ENCODE peak calls at places on chromosomes 16 and 17, in ten cellular contexts. One of them, this sample, is unnamed.

GRCh38 chr17:46020023-46020735 is 21.1 kb downstream of the STH start:
- ATAC-seq in A549: no peak
- ATAC-seq in HepG2: no peak
- ATAC-seq in K562: no peak
- ATAC-seq in activated CD8-positive, alpha-beta T cell treated with anti-CD3 and anti-CD28 coated beads, Interleukin-2, amount 10 ng/mL, durations not matched to agents 7 days and 5 days: peak
- ATAC-seq in activated CD4-positive, alpha-beta T cell treated with anti-CD3 and anti-CD28 coated beads for 36 hours: peak
- ATAC-seq in heart right ventricle: no peak
- ATAC-seq in body of pancreas: no peak
- ATAC-seq in SK-N-SH treated with all-trans-retinoic acid at 6 μM for 48 hours: no peak
- ATAC-seq in left cardiac atrium: peak
- ATAC-seq in this sample: peak

GRCh38 chr16:28255838-28256237 is 36.5 kb upstream of the SBK1 start:
- ATAC-seq in A549: no peak
- ATAC-seq in HepG2: no peak
- ATAC-seq in K562: no peak
- ATAC-seq in activated CD8-positive, alpha-beta T cell treated with anti-CD3 and anti-CD28 coated beads, Interleukin-2, amount 10 ng/mL, durations not matched to agents 7 days and 5 days: no peak
- ATAC-seq in activated CD4-positive, alpha-beta T cell treated with anti-CD3 and anti-CD28 coated beads for 36 hours: no peak
- ATAC-seq in heart right ventricle: no peak
- ATAC-seq in body of pancreas: no peak
- ATAC-seq in SK-N-SH treated with all-trans-retinoic acid at 6 μM for 48 hours: no peak
- ATAC-seq in left cardiac atrium: no peak
- ATAC-seq in this sample: no peak

GRCh38 chr17:42163113-42163512 is 8.3 kb upstream of the RAB5C start:
- ATAC-seq in A549: peak
- ATAC-seq in HepG2: peak
- ATAC-seq in K562: peak
- ATAC-seq in activated CD8-positive, alpha-beta T cell treated with anti-CD3 and anti-CD28 coated beads, Interleukin-2, amount 10 ng/mL, durations not matched to agents 7 days and 5 days: peak
- ATAC-seq in activated CD4-positive, alpha-beta T cell treated with anti-CD3 and anti-CD28 coated beads for 36 hours: peak
- ATAC-seq in heart right ventricle: no peak
- ATAC-seq in body of pancreas: no peak
- ATAC-seq in SK-N-SH treated with all-trans-retinoic acid at 6 μM for 48 hours: peak
- ATAC-seq in left cardiac atrium: no peak
- ATAC-seq in this sample: no peak

GRCh38 chr17:28228109-28228840 is 90.7 kb upstream of the TMEM97 start:
- ATAC-seq in A549: peak
- ATAC-seq in HepG2: peak
- ATAC-seq in K562: peak
- ATAC-seq in activated CD8-positive, alpha-beta T cell treated with anti-CD3 and anti-CD28 coated beads, Interleukin-2, amount 10 ng/mL, durations not matched to agents 7 days and 5 days: no peak
- ATAC-seq in activated CD4-positive, alpha-beta T cell treated with anti-CD3 and anti-CD28 coated beads for 36 hours: peak
- ATAC-seq in heart right ventricle: peak
- ATAC-seq in body of pancreas: peak
- ATAC-seq in SK-N-SH treated with all-trans-retinoic acid at 6 μM for 48 hours: peak
- ATAC-seq in left cardiac atrium: peak
- ATAC-seq in this sample: no peak

GRCh38 chr17:47119746-47120520 is 69.2 kb downstream of the CDC27 start:
- ATAC-seq in A549: no peak
- ATAC-seq in HepG2: no peak
- ATAC-seq in K562: no peak
- ATAC-seq in activated CD8-positive, alpha-beta T cell treated with anti-CD3 and anti-CD28 coated beads, Interleukin-2, amount 10 ng/mL, durations not matched to agents 7 days and 5 days: no peak
- ATAC-seq in activated CD4-positive, alpha-beta T cell treated with anti-CD3 and anti-CD28 coated beads for 36 hours: peak
- ATAC-seq in heart right ventricle: no peak
- ATAC-seq in body of pancreas: no peak
- ATAC-seq in SK-N-SH treated with all-trans-retinoic acid at 6 μM for 48 hours: peak
- ATAC-seq in left cardiac atrium: no peak
- ATAC-seq in this sample: peak

GRCh38 chr16:2691491-2692248 is 9.3 kb downstream of the KCTD5 start:
- ATAC-seq in A549: no peak
- ATAC-seq in HepG2: no peak
- ATAC-seq in K562: no peak
- ATAC-seq in activated CD8-positive, alpha-beta T cell treated with anti-CD3 and anti-CD28 coated beads, Interleukin-2, amount 10 ng/mL, durations not matched to agents 7 days and 5 days: no peak
- ATAC-seq in activated CD4-positive, alpha-beta T cell treated with anti-CD3 and anti-CD28 coated beads for 36 hours: no peak
- ATAC-seq in heart right ventricle: peak
- ATAC-seq in body of pancreas: peak
- ATAC-seq in SK-N-SH treated with all-trans-retinoic acid at 6 μM for 48 hours: no peak
- ATAC-seq in left cardiac atrium: peak
- ATAC-seq in this sample: no peak

GRCh38 chr17:68197997-68198930 is 49.6 kb upstream of the AMZ2 start:
- ATAC-seq in A549: peak
- ATAC-seq in HepG2: no peak
- ATAC-seq in K562: no peak
- ATAC-seq in activated CD8-positive, alpha-beta T cell treated with anti-CD3 and anti-CD28 coated beads, Interleukin-2, amount 10 ng/mL, durations not matched to agents 7 days and 5 days: no peak
- ATAC-seq in activated CD4-positive, alpha-beta T cell treated with anti-CD3 and anti-CD28 coated beads for 36 hours: no peak
- ATAC-seq in heart right ventricle: peak
- ATAC-seq in body of pancreas: no peak
- ATAC-seq in SK-N-SH treated with all-trans-retinoic acid at 6 μM for 48 hours: no peak
- ATAC-seq in left cardiac atrium: no peak
- ATAC-seq in this sample: no peak

GRCh38 chr16:3983081-3983520 is 102.6 kb upstream of the CREBBP start:
- ATAC-seq in A549: peak
- ATAC-seq in HepG2: peak
- ATAC-seq in K562: peak
- ATAC-seq in activated CD8-positive, alpha-beta T cell treated with anti-CD3 and anti-CD28 coated beads, Interleukin-2, amount 10 ng/mL, durations not matched to agents 7 days and 5 days: peak
- ATAC-seq in activated CD4-positive, alpha-beta T cell treated with anti-CD3 and anti-CD28 coated beads for 36 hours: peak
- ATAC-seq in heart right ventricle: peak
- ATAC-seq in body of pancreas: peak
- ATAC-seq in SK-N-SH treated with all-trans-retinoic acid at 6 μM for 48 hours: peak
- ATAC-seq in left cardiac atrium: peak
- ATAC-seq in this sample: peak

GRCh38 chr16:71352466-71352865 is 6.1 kb upstream of the CALB2 start:
- ATAC-seq in A549: no peak
- ATAC-seq in HepG2: no peak
- ATAC-seq in K562: no peak
- ATAC-seq in activated CD8-positive, alpha-beta T cell treated with anti-CD3 and anti-CD28 coated beads, Interleukin-2, amount 10 ng/mL, durations not matched to agents 7 days and 5 days: no peak
- ATAC-seq in activated CD4-positive, alpha-beta T cell treated with anti-CD3 and anti-CD28 coated beads for 36 hours: no peak
- ATAC-seq in heart right ventricle: no peak
- ATAC-seq in body of pancreas: no peak
- ATAC-seq in SK-N-SH treated with all-trans-retinoic acid at 6 μM for 48 hours: no peak
- ATAC-seq in left cardiac atrium: no peak
- ATAC-seq in this sample: no peak

GRCh38 chr17:27993723-27994310 is 48.7 kb upstream of the NLK start:
- ATAC-seq in A549: no peak
- ATAC-seq in HepG2: no peak
- ATAC-seq in K562: peak
- ATAC-seq in activated CD8-positive, alpha-beta T cell treated with anti-CD3 and anti-CD28 coated beads, Interleukin-2, amount 10 ng/mL, durations not matched to agents 7 days and 5 days: no peak
- ATAC-seq in activated CD4-positive, alpha-beta T cell treated with anti-CD3 and anti-CD28 coated beads for 36 hours: no peak
- ATAC-seq in heart right ventricle: no peak
- ATAC-seq in body of pancreas: no peak
- ATAC-seq in SK-N-SH treated with all-trans-retinoic acid at 6 μM for 48 hours: no peak
- ATAC-seq in left cardiac atrium: no peak
- ATAC-seq in this sample: no peak

GRCh38 chr17:50269477-50270429 is 4.5 kb upstream of the TMEM92 start:
- ATAC-seq in A549: peak
- ATAC-seq in HepG2: peak
- ATAC-seq in K562: peak
- ATAC-seq in activated CD8-positive, alpha-beta T cell treated with anti-CD3 and anti-CD28 coated beads, Interleukin-2, amount 10 ng/mL, durations not matched to agents 7 days and 5 days: peak
- ATAC-seq in activated CD4-positive, alpha-beta T cell treated with anti-CD3 and anti-CD28 coated beads for 36 hours: peak
- ATAC-seq in heart right ventricle: peak
- ATAC-seq in body of pancreas: peak
- ATAC-seq in SK-N-SH treated with all-trans-retinoic acid at 6 μM for 48 hours: peak
- ATAC-seq in left cardiac atrium: peak
- ATAC-seq in this sample: peak

GRCh38 chr16:49641250-49641649 is 214.7 kb downstream of the ZNF423 start:
- ATAC-seq in A549: no peak
- ATAC-seq in HepG2: no peak
- ATAC-seq in K562: no peak
- ATAC-seq in activated CD8-positive, alpha-beta T cell treated with anti-CD3 and anti-CD28 coated beads, Interleukin-2, amount 10 ng/mL, durations not matched to agents 7 days and 5 days: no peak
- ATAC-seq in activated CD4-positive, alpha-beta T cell treated with anti-CD3 and anti-CD28 coated beads for 36 hours: no peak
- ATAC-seq in heart right ventricle: no peak
- ATAC-seq in body of pancreas: no peak
- ATAC-seq in SK-N-SH treated with all-trans-retinoic acid at 6 μM for 48 hours: no peak
- ATAC-seq in left cardiac atrium: no peak
- ATAC-seq in this sample: no peak

GRCh38 chr16:2785101-2785991 is 2.0 kb downstream of the PRSS33 start:
- ATAC-seq in A549: peak
- ATAC-seq in HepG2: peak
- ATAC-seq in K562: peak
- ATAC-seq in activated CD8-positive, alpha-beta T cell treated with anti-CD3 and anti-CD28 coated beads, Interleukin-2, amount 10 ng/mL, durations not matched to agents 7 days and 5 days: peak
- ATAC-seq in activated CD4-positive, alpha-beta T cell treated with anti-CD3 and anti-CD28 coated beads for 36 hours: peak
- ATAC-seq in heart right ventricle: peak
- ATAC-seq in body of pancreas: peak
- ATAC-seq in SK-N-SH treated with all-trans-retinoic acid at 6 μM for 48 hours: no peak
- ATAC-seq in left cardiac atrium: peak
- ATAC-seq in this sample: peak

GRCh38 chr16:27406729-27407128 is 4.8 kb downstream of the IL21R start:
- ATAC-seq in A549: no peak
- ATAC-seq in HepG2: no peak
- ATAC-seq in K562: no peak
- ATAC-seq in activated CD8-positive, alpha-beta T cell treated with anti-CD3 and anti-CD28 coated beads, Interleukin-2, amount 10 ng/mL, durations not matched to agents 7 days and 5 days: no peak
- ATAC-seq in activated CD4-positive, alpha-beta T cell treated with anti-CD3 and anti-CD28 coated beads for 36 hours: peak
- ATAC-seq in heart right ventricle: no peak
- ATAC-seq in body of pancreas: no peak
- ATAC-seq in SK-N-SH treated with all-trans-retinoic acid at 6 μM for 48 hours: no peak
- ATAC-seq in left cardiac atrium: no peak
- ATAC-seq in this sample: no peak

GRCh38 chr16:28902909-28903308 is 22.1 kb downstream of the RABEP2 start:
- ATAC-seq in A549: peak
- ATAC-seq in HepG2: peak
- ATAC-seq in K562: no peak
- ATAC-seq in activated CD8-positive, alpha-beta T cell treated with anti-CD3 and anti-CD28 coated beads, Interleukin-2, amount 10 ng/mL, durations not matched to agents 7 days and 5 days: no peak
- ATAC-seq in activated CD4-positive, alpha-beta T cell treated with anti-CD3 and anti-CD28 coated beads for 36 hours: no peak
- ATAC-seq in heart right ventricle: no peak
- ATAC-seq in body of pancreas: no peak
- ATAC-seq in SK-N-SH treated with all-trans-retinoic acid at 6 μM for 48 hours: peak
- ATAC-seq in left cardiac atrium: peak
- ATAC-seq in this sample: peak

GRCh38 chr17:81794074-81794476 is 9.9 kb upstream of the GCGR start:
- ATAC-seq in A549: no peak
- ATAC-seq in HepG2: peak
- ATAC-seq in K562: no peak
- ATAC-seq in activated CD8-positive, alpha-beta T cell treated with anti-CD3 and anti-CD28 coated beads, Interleukin-2, amount 10 ng/mL, durations not matched to agents 7 days and 5 days: no peak
- ATAC-seq in activated CD4-positive, alpha-beta T cell treated with anti-CD3 and anti-CD28 coated beads for 36 hours: no peak
- ATAC-seq in heart right ventricle: no peak
- ATAC-seq in body of pancreas: no peak
- ATAC-seq in SK-N-SH treated with all-trans-retinoic acid at 6 μM for 48 hours: no peak
- ATAC-seq in left cardiac atrium: no peak
- ATAC-seq in this sample: no peak

GRCh38 chr17:43892672-43892975 is 14.7 kb downstream of the MPP2 start:
- ATAC-seq in A549: no peak
- ATAC-seq in HepG2: no peak
- ATAC-seq in K562: no peak
- ATAC-seq in activated CD8-positive, alpha-beta T cell treated with anti-CD3 and anti-CD28 coated beads, Interleukin-2, amount 10 ng/mL, durations not matched to agents 7 days and 5 days: no peak
- ATAC-seq in activated CD4-positive, alpha-beta T cell treated with anti-CD3 and anti-CD28 coated beads for 36 hours: no peak
- ATAC-seq in heart right ventricle: no peak
- ATAC-seq in body of pancreas: no peak
- ATAC-seq in SK-N-SH treated with all-trans-retinoic acid at 6 μM for 48 hours: no peak
- ATAC-seq in left cardiac atrium: no peak
- ATAC-seq in this sample: no peak

GRCh38 chr17:19508327-19508867 is 25.3 kb upstream of the SLC47A1 start:
- ATAC-seq in A549: peak
- ATAC-seq in HepG2: peak
- ATAC-seq in K562: peak
- ATAC-seq in activated CD8-positive, alpha-beta T cell treated with anti-CD3 and anti-CD28 coated beads, Interleukin-2, amount 10 ng/mL, durations not matched to agents 7 days and 5 days: peak
- ATAC-seq in activated CD4-positive, alpha-beta T cell treated with anti-CD3 and anti-CD28 coated beads for 36 hours: peak
- ATAC-seq in heart right ventricle: peak
- ATAC-seq in body of pancreas: peak
- ATAC-seq in SK-N-SH treated with all-trans-retinoic acid at 6 μM for 48 hours: peak
- ATAC-seq in left cardiac atrium: peak
- ATAC-seq in this sample: peak

GRCh38 chr17:41654134-41654907 is 29.9 kb upstream of the KRT17 start:
- ATAC-seq in A549: peak
- ATAC-seq in HepG2: no peak
- ATAC-seq in K562: no peak
- ATAC-seq in activated CD8-positive, alpha-beta T cell treated with anti-CD3 and anti-CD28 coated beads, Interleukin-2, amount 10 ng/mL, durations not matched to agents 7 days and 5 days: no peak
- ATAC-seq in activated CD4-positive, alpha-beta T cell treated with anti-CD3 and anti-CD28 coated beads for 36 hours: no peak
- ATAC-seq in heart right ventricle: no peak
- ATAC-seq in body of pancreas: peak
- ATAC-seq in SK-N-SH treated with all-trans-retinoic acid at 6 μM for 48 hours: no peak
- ATAC-seq in left cardiac atrium: peak
- ATAC-seq in this sample: no peak

GRCh38 chr17:75774988-75775668 is 9.5 kb upstream of the UNK start:
- ATAC-seq in A549: peak
- ATAC-seq in HepG2: peak
- ATAC-seq in K562: peak
- ATAC-seq in activated CD8-positive, alpha-beta T cell treated with anti-CD3 and anti-CD28 coated beads, Interleukin-2, amount 10 ng/mL, durations not matched to agents 7 days and 5 days: no peak
- ATAC-seq in activated CD4-positive, alpha-beta T cell treated with anti-CD3 and anti-CD28 coated beads for 36 hours: no peak
- ATAC-seq in heart right ventricle: no peak
- ATAC-seq in body of pancreas: no peak
- ATAC-seq in SK-N-SH treated with all-trans-retinoic acid at 6 μM for 48 hours: peak
- ATAC-seq in left cardiac atrium: no peak
- ATAC-seq in this sample: no peak

GRCh38 chr16:68227850-68228553 is 7.9 kb downstream of the ESRP2 start:
- ATAC-seq in A549: peak
- ATAC-seq in HepG2: no peak
- ATAC-seq in K562: no peak
- ATAC-seq in activated CD8-positive, alpha-beta T cell treated with anti-CD3 and anti-CD28 coated beads, Interleukin-2, amount 10 ng/mL, durations not matched to agents 7 days and 5 days: no peak
- ATAC-seq in activated CD4-positive, alpha-beta T cell treated with anti-CD3 and anti-CD28 coated beads for 36 hours: no peak
- ATAC-seq in heart right ventricle: no peak
- ATAC-seq in body of pancreas: peak
- ATAC-seq in SK-N-SH treated with all-trans-retinoic acid at 6 μM for 48 hours: no peak
- ATAC-seq in left cardiac atrium: no peak
- ATAC-seq in this sample: no peak

GRCh38 chr17:82439829-82440365 is 10.7 kb downstream of the CYBC1 start:
- ATAC-seq in A549: no peak
- ATAC-seq in HepG2: no peak
- ATAC-seq in K562: no peak
- ATAC-seq in activated CD8-positive, alpha-beta T cell treated with anti-CD3 and anti-CD28 coated beads, Interleukin-2, amount 10 ng/mL, durations not matched to agents 7 days and 5 days: no peak
- ATAC-seq in activated CD4-positive, alpha-beta T cell treated with anti-CD3 and anti-CD28 coated beads for 36 hours: no peak
- ATAC-seq in heart right ventricle: no peak
- ATAC-seq in body of pancreas: no peak
- ATAC-seq in SK-N-SH treated with all-trans-retinoic acid at 6 μM for 48 hours: no peak
- ATAC-seq in left cardiac atrium: no peak
- ATAC-seq in this sample: no peak

GRCh38 chr16:88376835-88377726 is 5.7 kb upstream of the ZNF469 start:
- ATAC-seq in A549: peak
- ATAC-seq in HepG2: no peak
- ATAC-seq in K562: no peak
- ATAC-seq in activated CD8-positive, alpha-beta T cell treated with anti-CD3 and anti-CD28 coated beads, Interleukin-2, amount 10 ng/mL, durations not matched to agents 7 days and 5 days: no peak
- ATAC-seq in activated CD4-positive, alpha-beta T cell treated with anti-CD3 and anti-CD28 coated beads for 36 hours: no peak
- ATAC-seq in heart right ventricle: peak
- ATAC-seq in body of pancreas: no peak
- ATAC-seq in SK-N-SH treated with all-trans-retinoic acid at 6 μM for 48 hours: peak
- ATAC-seq in left cardiac atrium: peak
- ATAC-seq in this sample: no peak

GRCh38 chr17:42519546-42520444 is 16.2 kb upstream of the NAGLU start:
- ATAC-seq in A549: peak
- ATAC-seq in HepG2: peak
- ATAC-seq in K562: peak
- ATAC-seq in activated CD8-positive, alpha-beta T cell treated with anti-CD3 and anti-CD28 coated beads, Interleukin-2, amount 10 ng/mL, durations not matched to agents 7 days and 5 days: no peak
- ATAC-seq in activated CD4-positive, alpha-beta T cell treated with anti-CD3 and anti-CD28 coated beads for 36 hours: no peak
- ATAC-seq in heart right ventricle: peak
- ATAC-seq in body of pancreas: peak
- ATAC-seq in SK-N-SH treated with all-trans-retinoic acid at 6 μM for 48 hours: peak
- ATAC-seq in left cardiac atrium: peak
- ATAC-seq in this sample: no peak

GRCh38 chr17:61383689-61384201 is 15.9 kb upstream of the TBX2 start:
- ATAC-seq in A549: no peak
- ATAC-seq in HepG2: no peak
- ATAC-seq in K562: no peak
- ATAC-seq in activated CD8-positive, alpha-beta T cell treated with anti-CD3 and anti-CD28 coated beads, Interleukin-2, amount 10 ng/mL, durations not matched to agents 7 days and 5 days: no peak
- ATAC-seq in activated CD4-positive, alpha-beta T cell treated with anti-CD3 and anti-CD28 coated beads for 36 hours: no peak
- ATAC-seq in heart right ventricle: peak
- ATAC-seq in body of pancreas: peak
- ATAC-seq in SK-N-SH treated with all-trans-retinoic acid at 6 μM for 48 hours: peak
- ATAC-seq in left cardiac atrium: no peak
- ATAC-seq in this sample: no peak

GRCh38 chr16:82046541-82046940 is 11.5 kb downstream of the HSD17B2 start:
- ATAC-seq in A549: no peak
- ATAC-seq in HepG2: no peak
- ATAC-seq in K562: no peak
- ATAC-seq in activated CD8-positive, alpha-beta T cell treated with anti-CD3 and anti-CD28 coated beads, Interleukin-2, amount 10 ng/mL, durations not matched to agents 7 days and 5 days: no peak
- ATAC-seq in activated CD4-positive, alpha-beta T cell treated with anti-CD3 and anti-CD28 coated beads for 36 hours: no peak
- ATAC-seq in heart right ventricle: no peak
- ATAC-seq in body of pancreas: no peak
- ATAC-seq in SK-N-SH treated with all-trans-retinoic acid at 6 μM for 48 hours: no peak
- ATAC-seq in left cardiac atrium: no peak
- ATAC-seq in this sample: no peak

GRCh38 chr16:77683845-77684526 is 38.3 kb upstream of the NUDT7 start:
- ATAC-seq in A549: no peak
- ATAC-seq in HepG2: no peak
- ATAC-seq in K562: no peak
- ATAC-seq in activated CD8-positive, alpha-beta T cell treated with anti-CD3 and anti-CD28 coated beads, Interleukin-2, amount 10 ng/mL, durations not matched to agents 7 days and 5 days: no peak
- ATAC-seq in activated CD4-positive, alpha-beta T cell treated with anti-CD3 and anti-CD28 coated beads for 36 hours: no peak
- ATAC-seq in heart right ventricle: no peak
- ATAC-seq in body of pancreas: no peak
- ATAC-seq in SK-N-SH treated with all-trans-retinoic acid at 6 μM for 48 hours: no peak
- ATAC-seq in left cardiac atrium: no peak
- ATAC-seq in this sample: no peak

GRCh38 chr16:30068750-30069574 is 3.4 kb downstream of the ALDOA start:
- ATAC-seq in A549: no peak
- ATAC-seq in HepG2: no peak
- ATAC-seq in K562: no peak
- ATAC-seq in activated CD8-positive, alpha-beta T cell treated with anti-CD3 and anti-CD28 coated beads, Interleukin-2, amount 10 ng/mL, durations not matched to agents 7 days and 5 days: no peak
- ATAC-seq in activated CD4-positive, alpha-beta T cell treated with anti-CD3 and anti-CD28 coated beads for 36 hours: no peak
- ATAC-seq in heart right ventricle: no peak
- ATAC-seq in body of pancreas: no peak
- ATAC-seq in SK-N-SH treated with all-trans-retinoic acid at 6 μM for 48 hours: no peak
- ATAC-seq in left cardiac atrium: no peak
- ATAC-seq in this sample: no peak

This sample was measured in activated CD4-positive, CD25-positive, alpha-beta regulatory T cell treated with anti-CD3 and anti-CD28 coated beads, Interleukin-2, amount 50 U/mL, for 24 hours.